ENCODE peak calls at places on chromosome 5, in six cellular contexts. U is brain microvascular endothelial cell; G is stomach; Q is CD8-positive, alpha-beta T cell; W is upper lobe of left lung; Y is neural progenitor cell. V is an unnamed sample.

GRCh38 chr5:135545115-135545514 is 9.4 kb upstream of the NEUROG1 start:
- DNase-seq in Q (no peak), G (no peak), W (no peak), Y (peak), U (no peak), V (peak)

GRCh38 chr5:138933522-138934290 is 58.6 kb upstream of the LRRTM2 start:
- DNase-seq in G (peak), Q (peak), U (no peak), W (no peak), Y (no peak), V (no peak)

GRCh38 chr5:158563774-158564390 is 535.8 kb downstream of the EBF1 start:
- DNase-seq in Q (no peak), U (no peak), Y (no peak), G (no peak), W (no peak), V (no peak)

GRCh38 chr5:23042231-23042630 is 189.1 kb upstream of the CDH12 start:
- DNase-seq in Y (peak), Q (no peak), W (no peak), U (no peak), G (no peak), V (no peak)

GRCh38 chr5:127833999-127834953 is 131.1 kb downstream of the CCDC192 start:
- DNase-seq in Q (no peak), G (no peak), W (no peak), Y (peak), U (no peak), V (no peak)

GRCh38 chr5:97550164-97550563 is 367.1 kb upstream of the RIOK2 start:
- DNase-seq in Y (peak), Q (no peak), G (no peak), W (no peak), U (peak), V (no peak)

GRCh38 chr5:62127098-62127736 is 178.8 kb upstream of the KIF2A start:
- DNase-seq in W (no peak), G (no peak), U (no peak), Y (no peak), Q (no peak), V (no peak)

GRCh38 chr5:156359452-156359851 is 32.5 kb downstream of the SGCD start:
- DNase-seq in G (no peak), Q (no peak), W (no peak), U (no peak), Y (no peak), V (no peak)

GRCh38 chr5:40832345-40832744 is 2.7 kb downstream of the RPL37 start:
- DNase-seq in Y (no peak), W (no peak), U (no peak), G (no peak), Q (no peak), V (no peak)

GRCh38 chr5:150122158-150122510 is 33.5 kb downstream of the PDGFRB start:
- DNase-seq in U (no peak), Q (no peak), G (peak), Y (peak), W (peak), V (no peak)
- TF ChIP-seq CTCF in U (peak), Q (no peak), G (no peak), Y (peak), W (no peak), V (no peak)

DNA sequence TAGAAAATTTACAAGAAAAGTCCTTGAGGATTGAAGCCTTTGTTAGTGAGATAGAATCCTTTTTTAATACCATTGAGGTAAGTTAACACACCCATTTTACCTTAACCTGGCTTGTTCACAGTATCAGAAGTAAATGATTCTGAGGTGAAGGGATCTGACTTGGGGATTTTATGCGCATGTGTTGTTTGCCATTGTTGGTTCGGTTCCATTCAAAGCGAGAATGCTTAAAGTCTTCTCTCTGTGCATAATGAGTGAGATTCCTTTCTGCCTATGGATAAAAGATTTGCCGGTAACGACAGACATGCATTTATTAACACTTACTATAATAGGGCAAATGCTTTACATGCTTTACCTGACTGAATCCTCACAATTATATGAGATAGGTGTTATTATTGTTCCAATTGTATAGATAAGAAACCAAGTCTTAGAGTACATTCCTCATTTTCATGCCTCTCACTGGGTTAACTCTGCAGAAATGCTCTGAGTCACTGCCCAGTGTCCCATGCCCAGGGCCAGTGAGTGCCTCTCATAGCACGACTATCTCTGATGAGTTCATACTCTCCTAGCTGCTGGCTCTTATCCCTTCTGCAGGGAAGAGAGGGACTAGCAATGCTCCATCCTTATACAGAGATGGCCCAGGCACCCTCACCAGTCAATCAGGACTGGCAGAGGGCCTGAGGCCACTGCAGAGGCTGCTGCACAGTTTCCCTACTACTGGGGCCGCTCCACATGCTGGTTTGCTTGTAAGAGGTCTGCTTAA is 54.4 kb downstream of the CMYA5 start:
- DNase-seq in Q (no peak), G (no peak), U (peak), W (no peak), Y (peak), V (no peak)
- TF ChIP-seq CTCF in Q (no peak), G (no peak), U (no peak), W (no peak), Y (no peak), V (no peak)

GRCh38 chr5:152331718-152332117 is 73.4 kb downstream of the NMUR2 start:
- DNase-seq in Q (no peak), G (no peak), Y (no peak), W (no peak), U (no peak), V (no peak)

GRCh38 chr5:152331006-152331405 is 74.1 kb downstream of the NMUR2 start:
- DNase-seq in Q (no peak), G (no peak), W (no peak), U (no peak), Y (no peak), V (no peak)

GRCh38 chr5:152329896-152330295 is 75.2 kb downstream of the NMUR2 start:
- DNase-seq in U (no peak), Q (no peak), W (no peak), G (no peak), Y (no peak), V (no peak)

GRCh38 chr5:152332696-152333095 is 72.4 kb downstream of the NMUR2 start:
- DNase-seq in Y (no peak), U (no peak), Q (no peak), G (no peak), W (no peak), V (no peak)

DNA sequence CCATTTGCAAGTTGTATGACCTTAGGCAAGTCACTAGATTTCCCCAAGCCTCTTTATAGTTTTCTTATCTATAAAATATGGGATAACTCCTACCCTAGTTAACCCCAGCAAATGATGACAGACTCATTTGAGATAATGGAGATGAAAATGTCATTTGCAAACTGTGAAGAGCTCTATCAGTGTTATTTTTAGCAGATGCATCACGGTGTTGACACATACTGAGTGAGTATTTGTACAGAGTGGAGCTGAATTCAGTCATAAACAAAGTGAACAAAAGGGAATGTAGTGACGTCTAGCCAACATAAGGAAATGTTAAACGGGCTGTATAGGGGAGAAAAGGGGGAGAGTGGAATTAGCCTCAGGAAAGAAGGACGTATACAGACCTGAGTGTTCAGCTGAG is 75.9 kb downstream of the NMUR2 start:
- DNase-seq in Q (no peak), G (no peak), Y (no peak), W (no peak), U (no peak), V (no peak)
- TF ChIP-seq CTCF in Q (no peak), G (no peak), Y (no peak), W (no peak), U (no peak), V (no peak)

GRCh38 chr5:146778795-146779579 is 99.6 kb downstream of the PPP2R2B start:
- DNase-seq in G (no peak), W (no peak), U (no peak), Y (no peak), Q (no peak), V (no peak)

GRCh38 chr5:146772881-146773440 is 105.6 kb downstream of the PPP2R2B start:
- DNase-seq in Q (no peak), U (no peak), Y (no peak), W (no peak), G (no peak), V (no peak)

DNA sequence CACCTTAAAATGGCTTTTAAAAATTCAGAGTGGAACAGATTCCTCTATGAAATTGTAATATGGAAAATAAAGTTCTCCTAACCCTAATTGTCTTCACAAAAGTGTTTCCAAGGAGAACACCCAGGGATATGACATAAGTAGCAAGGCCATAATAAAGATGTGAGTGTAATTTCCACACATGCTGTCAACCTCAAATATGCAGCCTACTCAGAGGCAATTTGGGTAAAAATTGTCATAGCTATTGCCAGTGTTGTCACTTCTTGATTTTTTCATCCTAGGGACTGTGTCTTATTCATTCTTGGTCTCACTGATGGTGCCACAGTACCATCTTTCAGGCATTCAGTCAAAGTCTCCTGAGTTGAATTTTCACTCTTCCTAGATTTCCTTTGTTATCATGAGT is 100.3 kb downstream of the PPP2R2B start:
- DNase-seq in Q (no peak), W (no peak), U (no peak), Y (no peak), G (no peak), V (no peak)
- TF ChIP-seq CTCF in Q (no peak), W (no peak), U (no peak), Y (no peak), G (no peak), V (no peak)

GRCh38 chr5:140575309-140575708 is 10.7 kb downstream of the SLC35A4 start:
- DNase-seq in Y (no peak), U (peak), G (peak), Q (no peak), W (peak), V (no peak)
- TF ChIP-seq CTCF in Y (peak), U (peak), G (peak), Q (no peak), W (peak), V (no peak)

GRCh38 chr5:150175536-150175935 is 9.0 kb downstream of the CDX1 start:
- DNase-seq in Y (peak), G (no peak), Q (no peak), W (no peak), U (no peak), V (peak)
- TF ChIP-seq CTCF in Y (peak), G (peak), Q (no peak), W (no peak), U (peak), V (peak)

V was measured in nephron progenitor cell.